ENCODE peak calls at places on chromosomes 5 and 9, in four cellular contexts. G, P, U and A are unnamed samples. For H3K36me3, H3K9me3 and H3K27me3, the result is how much of the 10 kb centered on the place peaks cover.

GRCh38 chr9:15373201-15373530 is 49.5 kb upstream of the SNAPC3 start:
- DNase-seq in U (no peak), G (peak), P (no peak), A (no peak)

GRCh38 chr5:106397700-106398099 is 1273.0 kb downstream of the EFNA5 start:
- DNase-seq in P (no peak), U (no peak), G (peak), A (peak)

GRCh38 chr9:72894342-72894741 is 58.5 kb downstream of the ALDH1A1 start:
- DNase-seq in G (peak), U (no peak), P (peak), A (peak)

GRCh38 chr9:97615439-97616072 is 17.6 kb downstream of the TSTD2 start:
- DNase-seq in P (peak), G (peak), U (no peak), A (peak)

GRCh38 chr5:31983851-31984250 is 190.3 kb downstream of the GOLPH3 start:
- DNase-seq in G (no peak), U (no peak), P (no peak), A (no peak)

GRCh38 chr9:96048116-96048953 is 172.8 kb downstream of the ERCC6L2 start:
- DNase-seq in U (peak), P (peak), G (no peak), A (no peak)

GRCh38 chr9:136522354-136523237 is 23.3 kb downstream of the NOTCH1 start:
- DNase-seq in G (no peak), P (no peak), U (no peak), A (no peak)

GRCh38 chr5:180143656-180144364 is 65.2 kb downstream of the RASGEF1C start:
- DNase-seq in P (no peak), U (no peak), G (no peak), A (no peak)

GRCh38 chr5:125026900-125027731 is 280.7 kb upstream of the ZNF608 start:
- DNase-seq in U (no peak), G (no peak), P (no peak), A (no peak)

GRCh38 chr5:61048534-61048933 is 103.5 kb downstream of the NDUFAF2 start:
- DNase-seq in G (peak), P (no peak), U (no peak), A (no peak)

GRCh38 chr5:122605236-122605635 is 169.6 kb upstream of the SNX2 start:
- DNase-seq in P (no peak), G (no peak), U (no peak), A (no peak)

GRCh38 chr5:151002250-151002649 is 18.1 kb upstream of the GPX3 start:
- DNase-seq in U (no peak), G (peak), P (peak), A (no peak)

GRCh38 chr9:71675129-71675856 is 93.0 kb downstream of the CEMIP2 start:
- DNase-seq in P (no peak), G (no peak), U (no peak), A (no peak)

GRCh38 chr5:32443541-32444190 is 874 bp downstream of the ZFR start:
- DNase-seq in P (peak), U (peak), G (peak), A (peak)

GRCh38 chr9:27499481-27499880 is 24.6 kb upstream of the IFNK start:
- DNase-seq in P (no peak), U (no peak), G (no peak), A (no peak)

GRCh38 chr5:87061046-87061445 is 206.6 kb upstream of the RASA1 start:
- DNase-seq in G (peak), U (no peak), P (no peak), A (no peak)

GRCh38 chr9:125255781-125256391 is 5.7 kb upstream of the GAPVD1 start:
- DNase-seq in U (no peak), G (no peak), P (peak), A (no peak)

GRCh38 chr5:67205981-67206380 is 9.4 kb upstream of the CD180 start:
- DNase-seq in G (no peak), U (no peak), P (no peak), A (no peak)

GRCh38 chr5:43367909-43368648 is 44.1 kb downstream of the CCL28 start:
- DNase-seq in G (peak), P (no peak), U (no peak), A (peak)

GRCh38 chr9:16618524-16618923 is 251.9 kb downstream of the BNC2 start:
- DNase-seq in P (peak), G (no peak), U (no peak), A (no peak)

GRCh38 chr5:61264273-61264661 is 67.8 kb upstream of the ZSWIM6 start:
- DNase-seq in U (no peak), G (no peak), P (no peak), A (no peak)

GRCh38 chr9:85108229-85108628 is 438.7 kb downstream of the NTRK2 start:
- DNase-seq in G (no peak), U (no peak), P (no peak), A (no peak)

GRCh38 chr9:3794005-3794404 is 268.2 kb upstream of the RFX3 start:
- DNase-seq in P (peak), U (no peak), G (peak), A (no peak)

GRCh38 chr5:10759111-10759510 is 1.9 kb downstream of the DAP start:
- DNase-seq in G (no peak), U (no peak), P (no peak), A (no peak)

GRCh38 chr5:141941307-141941706 is 16.7 kb downstream of the PCDH12 start:
- DNase-seq in U (peak), G (no peak), P (no peak), A (peak)

GRCh38 chr9:121199921-121200320 is 1.7 kb downstream of the RAB14 start:
- DNase-seq in U (no peak), G (peak), P (no peak), A (no peak)

GRCh38 chr5:50658243-50658642 is 8.2 kb upstream of the PARP8 start:
- DNase-seq in G (no peak), P (no peak), U (no peak), A (no peak)

GRCh38 chr9:120326076-120326693 is 253.8 kb downstream of the CDK5RAP2 start:
- DNase-seq in G (no peak), P (no peak), U (no peak), A (no peak)

DNA sequence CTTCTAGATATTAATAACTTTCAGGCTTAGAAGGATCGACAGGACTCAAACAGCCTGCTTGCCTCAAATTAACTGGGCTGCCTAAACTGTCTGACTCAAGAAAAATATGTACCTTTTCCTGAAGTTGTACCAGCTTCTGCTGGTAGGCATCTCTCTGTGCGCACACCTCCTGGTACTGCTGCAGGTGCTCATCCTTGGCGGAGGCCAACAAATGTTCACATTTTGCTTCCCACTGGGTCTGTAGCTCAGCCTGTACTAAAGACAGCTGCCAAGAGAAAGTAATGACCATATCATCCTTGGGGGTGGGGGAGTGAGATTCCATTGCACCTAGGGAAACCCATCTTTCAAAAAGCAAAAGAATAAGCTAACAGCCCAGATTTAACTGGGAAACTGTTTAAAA is 22.5 kb downstream of the SLC31A2 start:
- DNase-seq in P (no peak), G (no peak), U (no peak), A (no peak)
- H3K36me3 ChIP-seq in P (under half), G (half or more), U (half or more), A (half or more)

GRCh38 chr5:179124329-179124852 is 64.2 kb downstream of the ZNF354C start:
- DNase-seq in G (no peak), P (no peak), U (peak), A (no peak)

GRCh38 chr5:179125789-179126505 is 65.8 kb downstream of the ZNF354C start:
- DNase-seq in G (no peak), P (no peak), U (peak), A (no peak)

GRCh38 chr5:179123491-179124328 is 63.5 kb downstream of the ZNF354C start:
- DNase-seq in G (no peak), U (peak), P (no peak), A (no peak)

GRCh38 chr5:179126506-179126991 is 66.4 kb downstream of the ZNF354C start:
- DNase-seq in U (peak), P (no peak), G (no peak), A (no peak)

DNA sequence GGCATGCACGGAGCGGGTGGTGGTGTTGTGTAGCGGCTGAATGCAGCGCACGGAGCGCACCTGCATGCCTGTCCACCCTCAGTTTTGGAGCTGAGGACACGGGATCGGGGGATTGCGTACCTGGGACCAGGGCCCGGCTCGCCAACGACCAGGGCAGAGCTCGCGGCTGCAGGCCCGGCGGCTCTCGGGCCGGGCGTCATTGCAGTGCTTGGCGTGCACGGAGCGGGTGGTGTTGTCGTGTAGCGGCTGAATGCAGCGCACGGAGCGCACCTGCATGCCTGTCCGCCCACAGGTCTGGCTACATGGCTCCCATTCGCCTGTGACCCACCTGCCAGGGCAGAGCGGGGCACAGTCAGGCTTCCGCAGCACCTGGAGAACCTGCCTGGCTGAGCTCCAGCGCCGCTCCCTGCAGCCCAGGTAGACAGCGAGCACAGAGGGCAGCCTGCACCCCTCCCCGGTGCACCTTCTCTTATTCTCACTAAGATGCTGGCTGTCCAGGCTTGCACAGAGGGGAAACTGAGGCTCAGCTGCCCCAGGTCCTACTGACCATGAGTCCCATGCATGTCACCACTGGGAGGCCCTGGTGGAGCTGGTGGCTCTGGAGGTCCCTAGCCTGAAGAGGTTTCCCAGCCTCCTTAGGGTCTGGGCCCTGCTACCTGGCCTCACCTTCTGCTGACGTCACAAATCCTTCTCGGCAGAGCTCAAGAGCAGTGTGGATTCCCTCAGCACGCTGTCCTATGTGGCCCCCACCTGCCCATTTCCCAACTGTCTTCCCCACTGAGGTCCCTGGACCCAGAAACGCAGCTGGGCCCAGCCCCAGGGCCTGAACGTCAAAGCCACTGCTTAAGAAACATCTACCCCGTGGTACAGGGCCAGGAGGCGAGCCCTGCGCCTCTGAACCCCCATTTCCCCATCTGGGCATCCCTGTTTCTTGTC is 64.9 kb downstream of the ZNF354C start:
- DNase-seq in G (no peak), U (peak), P (no peak), A (no peak)
- H3K9me3 ChIP-seq in G (under half), U (under half), P (under half), A (under half)

GRCh38 chr5:477247-477646 is 34.3 kb downstream of the EXOC3 start:
- DNase-seq in G (no peak), P (no peak), U (no peak), A (no peak)
- H3K27me3 ChIP-seq in G (under half), P (half or more), U (under half), A (under half)

GRCh38 chr5:149521739-149522373 is 29.4 kb downstream of the CSNK1A1 start:
- DNase-seq in G (no peak), U (no peak), P (no peak), A (no peak)
- H3K36me3 ChIP-seq in G (under half), U (under half), P (under half), A (half or more)

DNA sequence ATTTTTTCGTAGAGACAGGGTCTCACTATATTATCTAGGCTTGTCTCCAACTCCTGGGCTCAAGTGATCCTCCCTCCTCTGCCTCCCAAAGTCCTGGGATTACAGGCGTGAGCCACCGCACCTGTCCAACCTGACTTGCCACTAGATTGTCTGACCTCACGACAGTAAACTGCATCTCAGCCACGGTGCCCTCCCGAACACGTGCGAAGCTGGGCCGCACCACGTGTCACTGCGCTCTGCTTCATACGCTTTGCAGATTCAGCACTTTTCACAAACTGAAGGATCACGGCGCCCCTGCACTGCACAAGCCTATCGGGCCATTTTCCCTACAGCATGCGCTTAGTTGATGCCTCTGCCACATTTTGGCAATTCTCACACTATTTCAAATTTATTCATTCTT is 12.2 kb downstream of the DYNC2I2 start:
- DNase-seq in G (no peak), P (no peak), U (no peak), A (no peak)
- H3K9me3 ChIP-seq in G (under half), P (under half), U (under half), A (under half)

GRCh38 chr5:1667648-1668140 is 131.9 kb downstream of the MRPL36 start:
- DNase-seq in G (no peak), U (peak), P (no peak), A (no peak)
- H3K27me3 ChIP-seq in G (half or more), U (under half), P (half or more), A (under half)